ENCODE peak calls at places on chromosomes 13 and 19, in ten cellular contexts. One of them, this sample, is unnamed.

GRCh38 chr13:22169473-22169872 is 498.6 kb downstream of the FGF9 start:
- DNase-seq in left lung: no peak
- DNase-seq in GM12864: no peak
- DNase-seq in fibroblast of mammary gland: no peak
- DNase-seq in GM13976: no peak
- DNase-seq in type B pancreatic cell: no peak
- DNase-seq in GM06990: no peak
- DNase-seq in AG04449: no peak
- DNase-seq in chondrocyte: no peak
- DNase-seq in fibroblast of lung: no peak
- DNase-seq in this sample: no peak

GRCh38 chr13:44272692-44273091 is 100.9 kb upstream of the SERP2 start:
- DNase-seq in left lung: no peak
- DNase-seq in GM12864: no peak
- DNase-seq in fibroblast of mammary gland: peak
- DNase-seq in GM13976: no peak
- DNase-seq in type B pancreatic cell: no peak
- DNase-seq in GM06990: no peak
- DNase-seq in AG04449: no peak
- DNase-seq in chondrocyte: no peak
- DNase-seq in fibroblast of lung: no peak
- DNase-seq in this sample: no peak

GRCh38 chr13:47932953-47933687 is 68.0 kb downstream of the SUCLA2 start:
- DNase-seq in left lung: no peak
- DNase-seq in GM12864: no peak
- DNase-seq in fibroblast of mammary gland: no peak
- DNase-seq in GM13976: no peak
- DNase-seq in type B pancreatic cell: no peak
- DNase-seq in GM06990: no peak
- DNase-seq in AG04449: no peak
- DNase-seq in chondrocyte: no peak
- DNase-seq in fibroblast of lung: peak
- DNase-seq in this sample: no peak

GRCh38 chr19:5285311-5285710 is 55.3 kb downstream of the PTPRS start:
- DNase-seq in left lung: no peak
- DNase-seq in GM12864: no peak
- DNase-seq in fibroblast of mammary gland: no peak
- DNase-seq in GM13976: no peak
- DNase-seq in type B pancreatic cell: no peak
- DNase-seq in GM06990: no peak
- DNase-seq in AG04449: no peak
- DNase-seq in chondrocyte: no peak
- DNase-seq in fibroblast of lung: no peak
- DNase-seq in this sample: no peak

GRCh38 chr19:37309834-37310575 is 60.9 kb upstream of the ZNF527 start:
- DNase-seq in left lung: no peak
- DNase-seq in GM12864: no peak
- DNase-seq in fibroblast of mammary gland: no peak
- DNase-seq in GM13976: no peak
- DNase-seq in type B pancreatic cell: no peak
- DNase-seq in GM06990: no peak
- DNase-seq in AG04449: no peak
- DNase-seq in chondrocyte: no peak
- DNase-seq in fibroblast of lung: no peak
- DNase-seq in this sample: no peak

GRCh38 chr13:101875717-101876393 is 423.4 kb downstream of the ITGBL1 start:
- DNase-seq in left lung: no peak
- DNase-seq in GM12864: no peak
- DNase-seq in fibroblast of mammary gland: peak
- DNase-seq in GM13976: no peak
- DNase-seq in type B pancreatic cell: no peak
- DNase-seq in GM06990: no peak
- DNase-seq in AG04449: no peak
- DNase-seq in chondrocyte: no peak
- DNase-seq in fibroblast of lung: peak
- DNase-seq in this sample: no peak

GRCh38 chr13:20230913-20231838 is 943 bp downstream of the GJB6 start:
- DNase-seq in left lung: no peak
- DNase-seq in GM12864: no peak
- DNase-seq in fibroblast of mammary gland: no peak
- DNase-seq in GM13976: no peak
- DNase-seq in type B pancreatic cell: no peak
- DNase-seq in GM06990: no peak
- DNase-seq in AG04449: no peak
- DNase-seq in chondrocyte: no peak
- DNase-seq in fibroblast of lung: no peak
- DNase-seq in this sample: no peak

GRCh38 chr13:41199061-41199460 is 4.7 kb upstream of the KBTBD7 start:
- DNase-seq in left lung: no peak
- DNase-seq in GM12864: no peak
- DNase-seq in fibroblast of mammary gland: no peak
- DNase-seq in GM13976: no peak
- DNase-seq in type B pancreatic cell: no peak
- DNase-seq in GM06990: no peak
- DNase-seq in AG04449: no peak
- DNase-seq in chondrocyte: no peak
- DNase-seq in fibroblast of lung: no peak
- DNase-seq in this sample: no peak

GRCh38 chr13:99991013-99991805 is 9.6 kb downstream of the ZIC2 start:
- DNase-seq in left lung: no peak
- DNase-seq in GM12864: no peak
- DNase-seq in fibroblast of mammary gland: no peak
- DNase-seq in GM13976: no peak
- DNase-seq in type B pancreatic cell: peak
- DNase-seq in GM06990: no peak
- DNase-seq in AG04449: no peak
- DNase-seq in chondrocyte: no peak
- DNase-seq in fibroblast of lung: no peak
- DNase-seq in this sample: no peak

GRCh38 chr13:91097269-91097668 is 250.2 kb upstream of the MIR17HG start:
- DNase-seq in left lung: no peak
- DNase-seq in GM12864: no peak
- DNase-seq in fibroblast of mammary gland: no peak
- DNase-seq in GM13976: no peak
- DNase-seq in type B pancreatic cell: no peak
- DNase-seq in GM06990: no peak
- DNase-seq in AG04449: no peak
- DNase-seq in chondrocyte: no peak
- DNase-seq in fibroblast of lung: no peak
- DNase-seq in this sample: no peak

GRCh38 chr19:51815038-51815437 is 20.1 kb downstream of the FPR3 start:
- DNase-seq in left lung: no peak
- DNase-seq in GM12864: no peak
- DNase-seq in fibroblast of mammary gland: no peak
- DNase-seq in GM13976: no peak
- DNase-seq in type B pancreatic cell: no peak
- DNase-seq in GM06990: no peak
- DNase-seq in AG04449: no peak
- DNase-seq in chondrocyte: no peak
- DNase-seq in fibroblast of lung: no peak
- DNase-seq in this sample: no peak

DNA sequence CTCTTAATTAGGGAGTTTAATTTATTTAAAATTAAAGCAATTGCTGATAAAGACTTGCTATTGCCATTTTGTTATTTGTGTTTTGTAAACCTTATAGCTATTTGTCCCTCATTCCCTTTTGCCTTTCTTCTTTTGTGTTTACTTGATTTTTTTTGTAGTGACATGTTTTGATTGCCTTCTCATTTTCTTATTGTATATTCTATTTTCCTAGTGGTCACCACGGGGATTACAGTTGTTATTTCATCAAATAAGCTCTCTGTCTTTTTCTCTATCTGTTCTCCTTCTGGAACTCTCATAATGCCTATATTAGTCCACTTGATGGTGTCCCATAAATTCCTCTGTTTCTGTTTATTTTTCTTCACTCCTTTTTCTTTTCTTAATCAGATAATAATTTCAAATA is 64.4 kb upstream of the FRY start:
- DNase-seq in left lung: no peak
- DNase-seq in GM12864: no peak
- DNase-seq in fibroblast of mammary gland: no peak
- DNase-seq in GM13976: no peak
- DNase-seq in type B pancreatic cell: no peak
- DNase-seq in GM06990: no peak
- DNase-seq in AG04449: no peak
- DNase-seq in chondrocyte: no peak
- DNase-seq in fibroblast of lung: no peak
- DNase-seq in this sample: no peak
- TF ChIP-seq CTCF in left lung: no peak
- TF ChIP-seq CTCF in GM12864: no peak
- TF ChIP-seq CTCF in fibroblast of mammary gland: peak
- TF ChIP-seq CTCF in GM13976: no peak
- TF ChIP-seq CTCF in type B pancreatic cell: peak
- TF ChIP-seq CTCF in GM06990: no peak
- TF ChIP-seq CTCF in AG04449: no peak
- TF ChIP-seq CTCF in chondrocyte: peak
- TF ChIP-seq CTCF in fibroblast of lung: no peak
- TF ChIP-seq CTCF in this sample: no peak

DNA sequence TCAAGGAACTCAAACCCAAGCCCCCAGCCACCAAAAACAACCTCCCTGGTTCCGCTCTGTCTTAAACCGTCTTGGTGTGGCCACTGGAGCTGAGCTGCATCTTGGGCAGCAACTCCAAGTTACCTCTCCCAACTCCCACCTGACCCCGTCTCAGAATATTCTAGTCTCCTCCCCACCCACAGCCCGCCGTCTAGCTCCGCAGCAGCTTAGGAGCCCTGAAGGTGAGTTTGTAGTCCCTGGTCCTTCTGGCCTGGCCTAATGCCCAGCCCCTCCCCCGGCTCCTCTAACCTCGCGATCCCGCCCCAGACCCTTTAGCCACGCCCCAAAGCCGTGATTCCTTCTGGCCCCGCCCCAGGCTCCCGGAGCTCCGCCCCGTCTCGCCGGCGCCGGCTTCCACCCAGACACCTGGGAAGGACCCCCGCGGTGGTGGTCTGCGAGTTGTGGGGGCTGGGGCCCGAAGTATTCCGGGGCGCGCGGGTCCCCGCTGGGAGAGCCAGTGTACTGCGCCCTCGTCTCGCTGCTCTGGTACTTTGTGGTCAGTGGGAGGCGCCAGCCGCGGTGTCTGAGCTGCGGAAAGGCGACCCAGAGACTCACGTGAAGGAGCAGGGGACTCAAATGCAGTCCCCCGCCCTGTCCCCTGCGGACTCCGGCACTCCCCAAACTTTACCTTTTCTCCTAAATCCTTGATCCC is 2.5 kb upstream of the LHB start:
- DNase-seq in left lung: peak
- DNase-seq in GM12864: no peak
- DNase-seq in fibroblast of mammary gland: peak
- DNase-seq in GM13976: peak
- DNase-seq in type B pancreatic cell: no peak
- DNase-seq in GM06990: peak
- DNase-seq in AG04449: no peak
- DNase-seq in chondrocyte: no peak
- DNase-seq in fibroblast of lung: peak
- DNase-seq in this sample: peak
- TF ChIP-seq CTCF in left lung: no peak
- TF ChIP-seq CTCF in GM12864: no peak
- TF ChIP-seq CTCF in fibroblast of mammary gland: no peak
- TF ChIP-seq CTCF in GM13976: no peak
- TF ChIP-seq CTCF in type B pancreatic cell: peak
- TF ChIP-seq CTCF in GM06990: peak
- TF ChIP-seq CTCF in AG04449: peak
- TF ChIP-seq CTCF in chondrocyte: peak
- TF ChIP-seq CTCF in fibroblast of lung: peak
- TF ChIP-seq CTCF in this sample: no peak

DNA sequence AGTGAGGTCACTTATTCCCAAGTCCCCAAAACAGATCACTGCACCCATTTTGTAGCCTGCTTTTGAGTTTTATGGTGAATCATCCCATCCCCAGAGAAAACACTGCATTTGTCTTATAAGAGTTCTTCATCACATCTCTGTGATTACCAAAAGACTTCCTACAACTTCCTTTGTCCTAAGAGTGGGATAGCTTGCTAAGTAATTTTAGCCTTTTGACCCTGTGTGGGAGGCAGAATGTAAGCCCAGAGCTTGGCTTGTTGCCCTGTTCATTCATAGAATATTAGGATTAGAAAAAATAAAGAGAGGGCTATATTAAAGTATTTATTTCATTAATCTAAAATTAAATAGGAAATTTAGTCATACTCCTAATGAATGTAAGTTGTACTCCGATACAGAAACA is 213.3 kb downstream of the MZT1 start:
- DNase-seq in left lung: no peak
- DNase-seq in GM12864: no peak
- DNase-seq in fibroblast of mammary gland: peak
- DNase-seq in GM13976: no peak
- DNase-seq in type B pancreatic cell: no peak
- DNase-seq in GM06990: no peak
- DNase-seq in AG04449: no peak
- DNase-seq in chondrocyte: no peak
- DNase-seq in fibroblast of lung: peak
- DNase-seq in this sample: no peak
- TF ChIP-seq CTCF in left lung: no peak
- TF ChIP-seq CTCF in GM12864: no peak
- TF ChIP-seq CTCF in fibroblast of mammary gland: no peak
- TF ChIP-seq CTCF in GM13976: no peak
- TF ChIP-seq CTCF in type B pancreatic cell: no peak
- TF ChIP-seq CTCF in GM06990: no peak
- TF ChIP-seq CTCF in AG04449: no peak
- TF ChIP-seq CTCF in chondrocyte: no peak
- TF ChIP-seq CTCF in fibroblast of lung: no peak
- TF ChIP-seq CTCF in this sample: no peak

GRCh38 chr19:29665826-29666633 is 769 bp downstream of the PLEKHF1 start:
- DNase-seq in left lung: no peak
- DNase-seq in GM12864: no peak
- DNase-seq in fibroblast of mammary gland: peak
- DNase-seq in GM13976: peak
- DNase-seq in type B pancreatic cell: no peak
- DNase-seq in GM06990: no peak
- DNase-seq in AG04449: no peak
- DNase-seq in chondrocyte: no peak
- DNase-seq in fibroblast of lung: peak
- DNase-seq in this sample: no peak

GRCh38 chr19:29663861-29664752 is 1.2 kb upstream of the PLEKHF1 start:
- DNase-seq in left lung: no peak
- DNase-seq in GM12864: no peak
- DNase-seq in fibroblast of mammary gland: no peak
- DNase-seq in GM13976: no peak
- DNase-seq in type B pancreatic cell: no peak
- DNase-seq in GM06990: no peak
- DNase-seq in AG04449: no peak
- DNase-seq in chondrocyte: no peak
- DNase-seq in fibroblast of lung: no peak
- DNase-seq in this sample: no peak

GRCh38 chr19:29662604-29663404 is 2.5 kb upstream of the PLEKHF1 start:
- DNase-seq in left lung: peak
- DNase-seq in GM12864: no peak
- DNase-seq in fibroblast of mammary gland: peak
- DNase-seq in GM13976: no peak
- DNase-seq in type B pancreatic cell: no peak
- DNase-seq in GM06990: no peak
- DNase-seq in AG04449: peak
- DNase-seq in chondrocyte: no peak
- DNase-seq in fibroblast of lung: peak
- DNase-seq in this sample: peak

GRCh38 chr19:29665215-29665825 is at the start of gene PLEKHF1:
- DNase-seq in left lung: peak
- DNase-seq in GM12864: no peak
- DNase-seq in fibroblast of mammary gland: peak
- DNase-seq in GM13976: peak
- DNase-seq in type B pancreatic cell: peak
- DNase-seq in GM06990: peak
- DNase-seq in AG04449: no peak
- DNase-seq in chondrocyte: no peak
- DNase-seq in fibroblast of lung: peak
- DNase-seq in this sample: peak

GRCh38 chr19:29664753-29665214 is 477 bp upstream of the PLEKHF1 start:
- DNase-seq in left lung: no peak
- DNase-seq in GM12864: no peak
- DNase-seq in fibroblast of mammary gland: no peak
- DNase-seq in GM13976: no peak
- DNase-seq in type B pancreatic cell: no peak
- DNase-seq in GM06990: no peak
- DNase-seq in AG04449: no peak
- DNase-seq in chondrocyte: no peak
- DNase-seq in fibroblast of lung: no peak
- DNase-seq in this sample: no peak
- TF ChIP-seq CTCF in left lung: no peak
- TF ChIP-seq CTCF in GM12864: peak
- TF ChIP-seq CTCF in fibroblast of mammary gland: no peak
- TF ChIP-seq CTCF in GM13976: peak
- TF ChIP-seq CTCF in type B pancreatic cell: no peak
- TF ChIP-seq CTCF in GM06990: peak
- TF ChIP-seq CTCF in AG04449: no peak
- TF ChIP-seq CTCF in chondrocyte: peak
- TF ChIP-seq CTCF in fibroblast of lung: no peak
- TF ChIP-seq CTCF in this sample: no peak